ENCODE peak calls at places on chromosomes 4 and X, in eight cellular contexts. U, M, W, A, O, R, Q and H are unnamed samples.

GRCh38 chrX:19782419-19782818 is 105.0 kb downstream of the SH3KBP1 start:
- DNase-seq in U (no peak), M (no peak), W (no peak), A (no peak), O (no peak), R (no peak), Q (no peak), H (no peak)

GRCh38 chr4:57102050-57102564 is 8.1 kb downstream of the IGFBP7 start:
- DNase-seq in U (no peak), M (no peak), W (no peak), A (no peak), O (no peak), R (no peak), Q (peak), H (no peak)

GRCh38 chr4:176191974-176192373 is 3.4 kb downstream of the SPATA4 start:
- DNase-seq in U (no peak), M (peak), W (no peak), A (no peak), O (peak), R (peak), Q (peak), H (no peak)

GRCh38 chr4:1192493-1193205 is 20.3 kb upstream of the SPON2 start:
- DNase-seq in U (no peak), M (no peak), W (no peak), A (no peak), O (no peak), R (no peak), Q (peak), H (no peak)

GRCh38 chr4:39729557-39729956 is 31.6 kb downstream of the UBE2K start:
- DNase-seq in U (no peak), M (no peak), W (no peak), A (no peak), O (no peak), R (no peak), Q (no peak), H (no peak)

GRCh38 chr4:72701987-72702819 is 133.2 kb upstream of the ADAMTS3 start:
- DNase-seq in U (no peak), M (peak), W (no peak), A (peak), O (no peak), R (peak), Q (peak), H (peak)

GRCh38 chr4:28966982-28967381 is 1753.2 kb upstream of the PCDH7 start:
- DNase-seq in U (no peak), M (no peak), W (no peak), A (no peak), O (no peak), R (no peak), Q (no peak), H (no peak)

GRCh38 chr4:10873809-10874208 is 189.2 kb upstream of the CLNK start:
- DNase-seq in U (no peak), M (no peak), W (no peak), A (no peak), O (no peak), R (no peak), Q (no peak), H (no peak)

GRCh38 chr4:2765832-2766526 is 9.8 kb upstream of the TNIP2 start:
- DNase-seq in U (no peak), M (no peak), W (no peak), A (no peak), O (no peak), R (no peak), Q (no peak), H (no peak)

GRCh38 chr4:147560632-147561031 is 56.6 kb upstream of the TMEM184C start:
- DNase-seq in U (no peak), M (no peak), W (no peak), A (no peak), O (no peak), R (no peak), Q (no peak), H (no peak)

GRCh38 chr4:8538703-8539567 is 41.3 kb upstream of the GPR78 start:
- DNase-seq in U (no peak), M (no peak), W (no peak), A (no peak), O (no peak), R (no peak), Q (peak), H (no peak)

GRCh38 chrX:44432641-44433040 is 89.2 kb upstream of the EFHC2 start:
- DNase-seq in U (no peak), M (no peak), W (no peak), A (no peak), O (peak), R (no peak), Q (peak), H (no peak)

GRCh38 chrX:109974906-109975655 is 27.8 kb upstream of the TMEM164 start:
- DNase-seq in U (no peak), M (no peak), W (no peak), A (no peak), O (no peak), R (no peak), Q (no peak), H (no peak)

GRCh38 chrX:12360991-12361598 is 222.8 kb downstream of the FRMPD4 start:
- DNase-seq in U (no peak), M (no peak), W (no peak), A (no peak), O (no peak), R (peak), Q (peak), H (no peak)

GRCh38 chrX:13901354-13901753 is 84.5 kb upstream of the GPM6B start:
- DNase-seq in U (no peak), M (no peak), W (no peak), A (no peak), O (no peak), R (no peak), Q (no peak), H (no peak)

GRCh38 chr4:13559414-13559813 is 15.1 kb upstream of the NKX3-2 start:
- DNase-seq in U (no peak), M (no peak), W (no peak), A (no peak), O (no peak), R (no peak), Q (peak), H (no peak)

GRCh38 chrX:26918633-26919032 is 544.5 kb downstream of the PPP4R3C start:
- DNase-seq in U (peak), M (no peak), W (no peak), A (no peak), O (no peak), R (peak), Q (peak), H (no peak)

GRCh38 chrX:44675364-44676024 is 132.8 kb upstream of the FUNDC1 start:
- DNase-seq in U (no peak), M (peak), W (no peak), A (no peak), O (peak), R (peak), Q (peak), H (no peak)

GRCh38 chr4:113646456-113646809 is 115.1 kb downstream of the CAMK2D start:
- DNase-seq in U (no peak), M (peak), W (no peak), A (no peak), O (no peak), R (no peak), Q (peak), H (no peak)

GRCh38 chr4:156329779-156330178 is 376.1 kb upstream of the CTSO start:
- DNase-seq in U (no peak), M (peak), W (no peak), A (no peak), O (no peak), R (no peak), Q (no peak), H (no peak)